ENCODE peak calls at places on chromosomes 3 and 15, in eight cellular contexts. Q is heart left ventricle, H is tibial nerve, B is IMR-90, V is sigmoid colon, D is right lobe of liver, S is stomach, A is K562. W is an unnamed sample.

GRCh38 chr3:30567139-30567753 is 39.2 kb upstream of the TGFBR2 start:
- DNase-seq in Q (no peak), H (no peak), B (no peak), V (no peak), D (no peak), S (no peak), A (no peak), W (no peak)

GRCh38 chr3:179279837-179280236 is 28.9 kb upstream of the KCNMB3 start:
- DNase-seq in Q (no peak), H (no peak), B (no peak), V (no peak), D (no peak), S (no peak), A (no peak), W (no peak)

GRCh38 chr3:151314132-151314531 is 2.5 kb downstream of the GPR87 start:
- DNase-seq in Q (no peak), H (no peak), B (no peak), V (no peak), D (no peak), S (no peak), A (no peak), W (no peak)

GRCh38 chr3:191244242-191244867 is 45.3 kb downstream of the OSTN start:
- DNase-seq in Q (no peak), H (no peak), B (peak), V (no peak), D (no peak), S (no peak), A (no peak), W (no peak)

GRCh38 chr3:46378426-46378942 is 7.7 kb downstream of the CCR5 start:
- DNase-seq in Q (peak), H (peak), B (peak), V (peak), D (peak), S (peak), A (peak), W (peak)

GRCh38 chr15:92683511-92683834 is 27.9 kb upstream of the FAM174B start:
- DNase-seq in Q (peak), H (no peak), B (no peak), V (peak), D (peak), S (peak), A (peak), W (no peak)

GRCh38 chr3:167330993-167331392 is 49.1 kb downstream of the ZBBX start:
- DNase-seq in Q (no peak), H (no peak), B (no peak), V (no peak), D (no peak), S (no peak), A (no peak), W (no peak)

GRCh38 chr3:130893240-130894129 is at the start of gene ATP2C1:
- DNase-seq in Q (peak), H (peak), B (peak), V (peak), D (peak), S (peak), A (peak), W (peak)

GRCh38 chr3:82281205-82281604 is 519.8 kb upstream of the GBE1 start:
- DNase-seq in Q (no peak), H (no peak), B (no peak), V (no peak), D (no peak), S (no peak), A (no peak), W (no peak)

GRCh38 chr3:58164916-58165821 is 45.6 kb downstream of the DNASE1L3 start:
- DNase-seq in Q (no peak), H (no peak), B (no peak), V (peak), D (no peak), S (peak), A (no peak), W (no peak)

GRCh38 chr15:53378096-53378620 is 381.3 kb downstream of the WDR72 start:
- DNase-seq in Q (no peak), H (no peak), B (no peak), V (no peak), D (no peak), S (no peak), A (no peak), W (no peak)
- H3K27ac ChIP-seq in Q (no peak), H (no peak), B (no peak), V (no peak), D (no peak), S (no peak), A (no peak), W (no peak)

GRCh38 chr3:143847787-143848631 is at the start of gene SLC9A9:
- DNase-seq in Q (peak), H (peak), B (peak), V (no peak), D (no peak), S (peak), A (peak), W (peak)
- TF ChIP-seq POLR2A in Q (no peak), H (no peak), B (no peak), V (no peak), D (no peak), S (no peak), A (no peak), W (no peak)

GRCh38 chr3:24494616-24495333 is at the start of gene THRB:
- DNase-seq in Q (peak), H (peak), B (no peak), V (peak), D (peak), S (peak), A (peak), W (peak)
- H3K27ac ChIP-seq in Q (peak), H (peak), B (no peak), V (peak), D (peak), S (peak), A (peak), W (peak)

GRCh38 chr3:129063091-129063640 is 2.6 kb downstream of the GP9 start:
- DNase-seq in Q (no peak), H (no peak), B (no peak), V (no peak), D (no peak), S (no peak), A (no peak), W (no peak)

GRCh38 chr3:129063841-129064482 is 3.4 kb downstream of the GP9 start:
- DNase-seq in Q (no peak), H (no peak), B (no peak), V (no peak), D (no peak), S (no peak), A (no peak), W (no peak)

GRCh38 chr3:129068291-129068886 is 7.8 kb downstream of the GP9 start:
- DNase-seq in Q (peak), H (no peak), B (no peak), V (no peak), D (no peak), S (no peak), A (no peak), W (no peak)

GRCh38 chr3:129064969-129065726 is 4.6 kb downstream of the GP9 start:
- DNase-seq in Q (no peak), H (no peak), B (no peak), V (no peak), D (no peak), S (no peak), A (no peak), W (no peak)

DNA sequence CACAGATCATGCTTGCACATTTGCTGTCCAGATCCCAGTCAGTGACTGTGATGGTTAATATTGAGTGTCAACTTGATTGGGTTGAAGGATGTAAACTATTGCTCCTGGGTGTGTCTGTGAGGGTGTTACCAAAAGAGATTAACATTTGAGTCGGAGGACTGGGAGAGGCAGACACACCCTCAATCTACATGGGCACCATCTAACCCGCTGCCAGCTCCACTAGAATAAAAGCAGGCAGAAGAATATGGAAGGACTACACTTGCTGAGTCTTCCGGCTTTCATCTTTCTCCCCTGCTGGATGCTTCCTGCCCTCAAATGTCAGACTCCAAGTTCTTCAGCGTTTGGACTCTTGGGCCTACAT is 5.1 kb downstream of the GP9 start:
- DNase-seq in Q (no peak), H (no peak), B (no peak), V (no peak), D (no peak), S (no peak), A (no peak), W (no peak)
- TF ChIP-seq POLR2A in Q (no peak), H (no peak), B (no peak), V (no peak), D (no peak), S (no peak), A (no peak), W (no peak)

GRCh38 chr3:116443096-116443793 is 2.0 kb downstream of the LSAMP start:
- DNase-seq in Q (no peak), H (no peak), B (peak), V (no peak), D (no peak), S (no peak), A (no peak), W (no peak)

GRCh38 chr3:116444819-116445290 is 432 bp downstream of the LSAMP start:
- DNase-seq in Q (no peak), H (no peak), B (no peak), V (peak), D (no peak), S (no peak), A (no peak), W (peak)

GRCh38 chr3:116446037-116446436 is 750 bp upstream of the LSAMP start:
- DNase-seq in Q (no peak), H (no peak), B (no peak), V (no peak), D (no peak), S (no peak), A (no peak), W (no peak)

GRCh38 chr3:116444099-116444700 is 1.1 kb downstream of the LSAMP start:
- DNase-seq in Q (no peak), H (no peak), B (peak), V (no peak), D (no peak), S (no peak), A (no peak), W (no peak)

GRCh38 chr3:116445291-116445841 is at the start of gene LSAMP:
- DNase-seq in Q (no peak), H (no peak), B (peak), V (peak), D (no peak), S (no peak), A (no peak), W (peak)
- H3K27ac ChIP-seq in Q (no peak), H (peak), B (peak), V (peak), D (no peak), S (no peak), A (no peak), W (no peak)

GRCh38 chr15:72237286-72238224 is 6.6 kb upstream of the PKM start:
- DNase-seq in Q (no peak), H (peak), B (peak), V (peak), D (no peak), S (peak), A (peak), W (peak)
- TF ChIP-seq POLR2A in Q (no peak), H (no peak), B (peak), V (no peak), D (no peak), S (no peak), A (peak), W (peak)

GRCh38 chr15:69305204-69305931 is 6.7 kb downstream of the PAQR5 start:
- DNase-seq in Q (no peak), H (no peak), B (peak), V (no peak), D (no peak), S (no peak), A (peak), W (peak)

GRCh38 chr15:69307939-69308338 is 9.2 kb downstream of the PAQR5 start:
- DNase-seq in Q (no peak), H (no peak), B (no peak), V (no peak), D (no peak), S (no peak), A (no peak), W (no peak)

GRCh38 chr15:69303337-69304175 is 4.8 kb downstream of the PAQR5 start:
- DNase-seq in Q (no peak), H (no peak), B (peak), V (no peak), D (no peak), S (no peak), A (peak), W (no peak)

GRCh38 chr15:69304176-69304533 is 5.4 kb downstream of the PAQR5 start:
- DNase-seq in Q (no peak), H (no peak), B (peak), V (no peak), D (no peak), S (no peak), A (no peak), W (peak)

DNA sequence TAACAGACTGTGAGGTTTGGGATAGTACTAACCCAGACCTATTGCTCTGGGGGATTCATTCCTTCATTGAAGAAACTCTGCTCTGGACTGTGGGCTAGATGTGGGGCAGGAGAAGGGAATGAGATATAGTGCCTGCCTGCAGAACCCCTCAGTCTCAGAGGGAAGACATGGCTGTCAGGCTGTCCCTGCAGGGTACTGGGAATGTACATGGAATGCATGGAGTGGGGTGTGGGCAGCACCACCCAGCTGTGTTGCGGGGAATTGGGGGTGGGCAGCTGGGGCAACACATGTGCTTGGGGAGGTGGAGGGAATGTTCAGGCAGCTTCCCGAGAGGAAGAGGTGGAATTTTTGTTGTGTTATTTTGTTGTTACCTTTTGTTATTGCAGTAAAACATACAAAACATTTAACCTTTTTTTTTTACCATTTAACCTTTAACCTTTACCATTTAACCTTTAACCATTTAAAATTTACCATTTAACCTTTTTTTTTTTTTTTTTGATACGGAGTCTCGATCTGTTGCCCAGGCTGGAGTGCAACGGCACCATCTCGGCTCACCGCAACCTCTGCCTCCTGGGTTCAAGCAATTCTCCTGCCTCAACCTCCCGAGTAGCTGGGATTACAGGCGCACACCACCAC is 7.3 kb downstream of the PAQR5 start:
- DNase-seq in Q (no peak), H (no peak), B (no peak), V (no peak), D (no peak), S (no peak), A (no peak), W (no peak)
- H3K27ac ChIP-seq in Q (no peak), H (no peak), B (peak), V (no peak), D (peak), S (peak), A (no peak), W (peak)

GRCh38 chr15:40048155-40048792 is 9.3 kb upstream of the SRP14 start:
- DNase-seq in Q (peak), H (no peak), B (no peak), V (peak), D (no peak), S (peak), A (no peak), W (no peak)

GRCh38 chr15:40046721-40047412 is 7.9 kb upstream of the SRP14 start:
- DNase-seq in Q (peak), H (no peak), B (peak), V (peak), D (no peak), S (no peak), A (no peak), W (peak)

GRCh38 chr15:40045572-40046217 is 6.7 kb upstream of the SRP14 start:
- DNase-seq in Q (peak), H (no peak), B (no peak), V (peak), D (no peak), S (no peak), A (no peak), W (no peak)

GRCh38 chr15:40049076-40049475 is 10.1 kb upstream of the SRP14 start:
- DNase-seq in Q (peak), H (no peak), B (no peak), V (no peak), D (no peak), S (no peak), A (no peak), W (no peak)

DNA sequence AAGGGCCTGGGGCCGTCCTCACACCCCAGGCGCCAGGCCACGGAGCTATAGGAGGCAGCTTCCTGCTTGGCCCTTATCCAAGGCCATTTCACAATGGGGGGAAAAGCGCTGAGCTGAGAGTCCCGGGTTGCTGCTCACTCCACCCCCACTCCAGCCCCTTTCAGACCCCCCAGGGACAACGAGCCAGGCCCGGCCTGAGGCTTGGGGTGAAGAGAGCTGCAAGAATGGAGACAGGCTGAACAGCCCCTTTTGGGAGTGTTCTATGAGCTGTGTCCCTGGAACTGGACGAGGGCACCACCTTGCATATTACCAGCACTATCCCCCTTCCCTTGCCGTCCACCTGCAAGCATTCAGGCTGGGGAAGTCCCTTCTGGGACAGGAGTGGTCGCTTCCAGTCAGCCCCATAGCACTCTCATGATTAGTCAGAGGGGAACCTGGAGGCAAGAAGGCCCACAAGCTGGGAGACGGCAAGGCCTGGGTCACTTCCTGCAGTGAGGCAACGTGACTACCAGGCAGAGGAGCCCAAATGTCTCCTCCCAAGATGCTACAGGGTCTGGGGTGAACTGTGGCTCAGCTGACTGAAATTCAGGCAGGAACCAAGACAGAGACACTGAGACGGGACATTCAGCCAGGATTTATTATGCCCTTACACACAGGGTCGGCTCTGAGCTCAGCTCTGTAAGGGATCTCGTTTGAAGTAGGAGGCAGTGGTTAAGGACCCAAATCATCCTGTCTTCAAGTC is 8.6 kb upstream of the SRP14 start:
- DNase-seq in Q (peak), H (no peak), B (peak), V (peak), D (no peak), S (peak), A (no peak), W (peak)
- TF ChIP-seq POLR2A in Q (no peak), H (no peak), B (no peak), V (no peak), D (no peak), S (no peak), A (no peak), W (peak)

DNA sequence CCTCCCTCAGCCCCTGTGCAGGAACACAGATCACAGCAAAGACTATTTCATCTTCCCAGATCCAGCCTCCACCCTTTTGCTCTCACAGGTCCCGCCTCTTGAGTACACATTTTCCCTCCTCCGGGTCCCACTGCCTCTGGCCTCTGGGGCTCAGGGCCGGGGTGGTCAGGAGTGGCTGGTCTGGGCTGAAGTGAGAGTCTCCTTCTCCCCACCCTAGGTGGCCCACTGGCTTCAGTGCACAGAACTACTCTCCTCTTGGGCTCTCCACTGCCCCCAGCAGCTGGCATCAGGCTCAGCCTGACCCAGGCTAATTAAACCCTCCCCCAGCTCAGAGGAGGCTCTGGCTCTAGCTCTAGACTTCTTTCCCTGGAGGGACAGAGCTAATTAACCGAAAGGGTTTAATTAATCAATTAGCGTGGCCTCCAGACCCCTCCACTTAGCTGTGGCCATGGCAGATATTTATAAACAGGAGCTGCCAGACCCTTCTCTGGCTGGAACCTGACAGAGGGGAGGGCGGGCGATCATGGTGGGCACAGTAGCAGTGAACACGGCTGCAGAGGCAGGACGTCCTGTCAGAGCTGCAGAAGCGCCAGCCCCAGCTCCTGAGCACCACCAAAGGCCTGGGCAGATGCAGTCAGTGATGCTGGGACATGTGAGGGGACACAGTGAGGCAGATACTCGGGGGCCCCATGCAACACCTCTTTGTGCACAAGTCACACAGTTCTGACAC is 15.1 kb downstream of the DUSP7 start:
- DNase-seq in Q (no peak), H (no peak), B (no peak), V (no peak), D (no peak), S (no peak), A (no peak), W (no peak)
- H3K27ac ChIP-seq in Q (peak), H (peak), B (no peak), V (no peak), D (no peak), S (no peak), A (no peak), W (no peak)

W was measured in adrenal gland.